ENCODE peak calls at places on chromosomes 7 and 10, in seven cellular contexts. G, U, I, M, O, N and J are unnamed samples.
A peak's percentile ranks its signal among the peaks of the same experiment; 100 is the strongest.

GRCh38 chr10:69636626-69637550 is 6.8 kb downstream of the FAM241B start:
- DNase-seq in G (peak; percentile 72), U (no peak), I (no peak), M (no peak), O (peak; percentile 57), N (peak; percentile 26), J (no peak)

GRCh38 chr10:4803822-4804221 is 22.2 kb upstream of the AKR1E2 start:
- DNase-seq in G (no peak), U (no peak), I (no peak), M (no peak), O (no peak), N (no peak), J (no peak)

GRCh38 chr10:102801978-102802377 is 35.2 kb downstream of the CYP17A1 start:
- DNase-seq in G (no peak), U (no peak), I (no peak), M (no peak), O (no peak), N (no peak), J (no peak)

GRCh38 chr7:118583651-118584050 is 359.1 kb downstream of the ANKRD7 start:
- DNase-seq in G (no peak), U (no peak), I (no peak), M (no peak), O (no peak), N (no peak), J (no peak)

GRCh38 chr7:17952387-17952786 is 12.1 kb upstream of the SNX13 start:
- DNase-seq in G (no peak), U (no peak), I (no peak), M (no peak), O (no peak), N (no peak), J (no peak)

GRCh38 chr7:99459087-99459486 is 6.9 kb downstream of the ATP5MF start:
- DNase-seq in G (peak; percentile 71), U (no peak), I (no peak), M (no peak), O (no peak), N (no peak), J (no peak)

GRCh38 chr7:106045592-106045991 is 66.5 kb downstream of the SYPL1 start:
- DNase-seq in G (no peak), U (no peak), I (no peak), M (no peak), O (no peak), N (no peak), J (no peak)

GRCh38 chr7:70583965-70584883 is 547.7 kb upstream of the GALNT17 start:
- DNase-seq in G (no peak), U (no peak), I (no peak), M (no peak), O (no peak), N (no peak), J (no peak)

GRCh38 chr10:102476466-102477141 is 25.3 kb upstream of the C10orf95 start:
- DNase-seq in G (no peak), U (no peak), I (no peak), M (no peak), O (no peak), N (no peak), J (no peak)

GRCh38 chr10:92969151-92969550 is 91.4 kb upstream of the CYP26C1 start:
- DNase-seq in G (no peak), U (no peak), I (no peak), M (no peak), O (no peak), N (no peak), J (no peak)

GRCh38 chr10:93425861-93426260 is 56.3 kb downstream of the MYOF start:
- DNase-seq in G (no peak), U (no peak), I (no peak), M (no peak), O (no peak), N (no peak), J (no peak)

GRCh38 chr10:654647-654996 is 34.8 kb downstream of the DIP2C start:
- DNase-seq in G (no peak), U (no peak), I (no peak), M (no peak), O (no peak), N (no peak), J (no peak)

GRCh38 chr7:142496545-142496991 is 238.7 kb upstream of the PRSS58 start:
- DNase-seq in G (no peak), U (no peak), I (no peak), M (no peak), O (peak; percentile 19), N (peak; percentile 33), J (no peak)

GRCh38 chr10:97659589-97659988 is 19.1 kb downstream of the PI4K2A start:
- DNase-seq in G (no peak), U (no peak), I (no peak), M (no peak), O (no peak), N (no peak), J (no peak)

GRCh38 chr10:32329061-32329460 is 17.9 kb downstream of the EPC1 start:
- DNase-seq in G (no peak), U (no peak), I (no peak), M (no peak), O (no peak), N (no peak), J (no peak)

GRCh38 chr10:32327364-32327691 is 19.6 kb downstream of the EPC1 start:
- DNase-seq in G (no peak), U (no peak), I (no peak), M (no peak), O (no peak), N (no peak), J (no peak)

GRCh38 chr10:32326119-32326518 is 20.8 kb downstream of the EPC1 start:
- DNase-seq in G (no peak), U (no peak), I (no peak), M (no peak), O (no peak), N (no peak), J (no peak)

GRCh38 chr10:32328499-32328898 is 18.5 kb downstream of the EPC1 start:
- DNase-seq in G (no peak), U (peak; percentile 30), I (no peak), M (no peak), O (no peak), N (no peak), J (no peak)

DNA sequence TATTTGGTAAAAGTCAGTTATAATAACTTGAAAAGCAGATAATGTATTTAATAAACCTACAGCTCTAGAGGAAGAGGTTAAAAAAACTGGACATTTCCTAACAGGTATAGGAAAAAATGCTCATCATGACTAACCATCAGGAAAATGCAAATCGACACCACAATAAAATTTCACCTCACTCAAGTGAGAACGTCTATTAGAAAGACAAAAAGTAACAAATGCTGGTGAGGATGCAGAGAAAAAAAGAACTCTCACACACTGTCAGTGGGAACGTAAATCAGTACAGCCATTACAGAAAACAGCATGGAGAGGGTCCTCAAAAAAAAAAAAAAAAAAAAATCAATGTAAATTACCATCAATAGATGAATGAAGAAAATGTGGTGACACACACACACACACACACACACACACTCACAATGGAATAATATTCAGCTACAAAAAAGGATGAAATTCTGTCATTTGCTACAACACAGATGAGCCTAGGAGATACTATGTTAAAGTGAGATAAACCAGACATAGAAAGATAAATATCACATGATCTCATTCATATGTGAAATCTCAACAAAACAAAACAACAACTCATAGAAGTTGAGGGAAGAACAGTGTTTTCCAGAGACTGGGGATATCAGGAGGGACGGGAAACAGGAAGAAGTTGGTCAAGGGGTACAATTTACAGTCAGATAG is 20.1 kb downstream of the EPC1 start:
- DNase-seq in G (no peak), U (no peak), I (no peak), M (no peak), O (no peak), N (no peak), J (no peak)
- H3K27ac ChIP-seq in G (no peak overlapping the region), U (no peak overlapping the region), I (no peak overlapping the region), M (no peak overlapping the region), O (no peak overlapping the region), N (peak overlapping the region; percentile 10), J (no peak overlapping the region)

DNA sequence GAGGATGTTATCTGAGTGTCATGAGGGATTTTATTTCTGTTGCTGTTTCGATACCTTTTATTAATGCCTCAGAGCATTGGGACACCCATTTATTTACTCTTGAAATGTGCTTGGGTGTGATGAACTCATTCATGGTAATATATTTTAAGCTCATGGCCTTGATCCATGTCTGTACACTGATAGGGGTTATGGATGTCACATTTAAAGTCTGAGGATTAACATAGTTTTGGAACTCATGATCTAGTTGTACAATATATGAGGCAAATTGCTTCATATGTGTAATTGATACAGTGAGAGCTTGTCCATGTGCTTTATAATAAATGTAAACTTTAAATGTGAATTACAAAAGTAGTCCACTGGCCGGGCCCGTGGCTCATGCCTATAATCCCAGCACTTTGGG is 23.0 kb upstream of the ZRANB1 start:
- DNase-seq in G (no peak), U (no peak), I (no peak), M (no peak), O (no peak), N (no peak), J (no peak)
- H3K27ac ChIP-seq in G (no peak overlapping the region), U (no peak overlapping the region), I (peak overlapping the region; percentile 97), M (no peak overlapping the region), O (peak overlapping the region; percentile 34), N (no peak overlapping the region), J (peak overlapping the region; percentile 87)

GRCh38 chr7:22193361-22194016 is 163.5 kb downstream of the RAPGEF5 start:
- DNase-seq in G (peak; percentile 84), U (no peak), I (peak; percentile 33), M (peak; percentile 36), O (no peak), N (no peak), J (no peak)
- H3K27ac ChIP-seq in G (no peak overlapping the region), U (no peak overlapping the region), I (peak overlapping the region; percentile 26), M (no peak overlapping the region), O (no peak overlapping the region), N (no peak overlapping the region), J (no peak overlapping the region)

GRCh38 chr7:80213814-80214213 is 79.2 kb downstream of the GNAI1 start:
- DNase-seq in G (no peak), U (no peak), I (no peak), M (no peak), O (no peak), N (no peak), J (no peak)
- H3K27ac ChIP-seq in G (no peak overlapping the region), U (no peak overlapping the region), I (no peak overlapping the region), M (no peak overlapping the region), O (no peak overlapping the region), N (no peak overlapping the region), J (no peak overlapping the region)

GRCh38 chr7:116779921-116780320 is 82.5 kb upstream of the CAPZA2 start:
- DNase-seq in G (no peak), U (no peak), I (no peak), M (no peak), O (no peak), N (no peak), J (no peak)
- H3K27ac ChIP-seq in G (no peak overlapping the region), U (no peak overlapping the region), I (no peak overlapping the region), M (no peak overlapping the region), O (no peak overlapping the region), N (no peak overlapping the region), J (peak overlapping the region; percentile 54)

GRCh38 chr7:95917622-95918021 is 145.3 kb downstream of the DYNC1I1 start:
- DNase-seq in G (no peak), U (no peak), I (no peak), M (no peak), O (no peak), N (no peak), J (no peak)
- H3K27ac ChIP-seq in G (no peak overlapping the region), U (no peak overlapping the region), I (no peak overlapping the region), M (no peak overlapping the region), O (no peak overlapping the region), N (no peak overlapping the region), J (no peak overlapping the region)